ENCODE peak calls at places on chromosomes 12 and 14, in eight cellular contexts. One of them, this sample, is unnamed.
A peak's percentile ranks its signal among the peaks of the same experiment; 100 is the strongest.

GRCh38 chr14:59415836-59416620 is 49.2 kb downstream of the GPR135 start:
- DNase-seq in GM12865: no peak
- DNase-seq in foreskin fibroblast: no peak
- DNase-seq in lung: no peak
- DNase-seq in RWPE2: no peak
- DNase-seq in endodermal cell: no peak
- DNase-seq in CD8-positive, alpha-beta T cell: no peak
- DNase-seq in fibroblast of pulmonary artery: no peak
- DNase-seq in this sample: no peak

GRCh38 chr14:58555647-58556046 is 82.1 kb upstream of the DACT1 start:
- DNase-seq in GM12865: no peak
- DNase-seq in foreskin fibroblast: no peak
- DNase-seq in lung: no peak
- DNase-seq in RWPE2: no peak
- DNase-seq in endodermal cell: no peak
- DNase-seq in CD8-positive, alpha-beta T cell: no peak
- DNase-seq in fibroblast of pulmonary artery: no peak
- DNase-seq in this sample: no peak

GRCh38 chr14:51534623-51535022 is 117.1 kb upstream of the FRMD6 start:
- DNase-seq in GM12865: peak; percentile 9
- DNase-seq in foreskin fibroblast: peak; percentile 59
- DNase-seq in lung: no peak
- DNase-seq in RWPE2: peak; percentile 94
- DNase-seq in endodermal cell: no peak
- DNase-seq in CD8-positive, alpha-beta T cell: no peak
- DNase-seq in fibroblast of pulmonary artery: peak; percentile 40
- DNase-seq in this sample: no peak

GRCh38 chr14:55772521-55772920 is 192.5 kb downstream of the KTN1 start:
- DNase-seq in GM12865: no peak
- DNase-seq in foreskin fibroblast: peak; percentile 17
- DNase-seq in lung: no peak
- DNase-seq in RWPE2: no peak
- DNase-seq in endodermal cell: no peak
- DNase-seq in CD8-positive, alpha-beta T cell: no peak
- DNase-seq in fibroblast of pulmonary artery: no peak
- DNase-seq in this sample: no peak

GRCh38 chr12:46266869-46267617 is 1.8 kb downstream of the SLC38A1 start:
- DNase-seq in GM12865: peak; percentile 61
- DNase-seq in foreskin fibroblast: peak; percentile 73
- DNase-seq in lung: peak; percentile 64
- DNase-seq in RWPE2: no peak
- DNase-seq in endodermal cell: peak; percentile 89
- DNase-seq in CD8-positive, alpha-beta T cell: peak; percentile 84
- DNase-seq in fibroblast of pulmonary artery: peak; percentile 73
- DNase-seq in this sample: peak; percentile 34

GRCh38 chr14:50875359-50876090 is 3.7 kb downstream of the ABHD12B start:
- DNase-seq in GM12865: peak; percentile 96
- DNase-seq in foreskin fibroblast: peak; percentile 77
- DNase-seq in lung: no peak
- DNase-seq in RWPE2: no peak
- DNase-seq in endodermal cell: peak; percentile 58
- DNase-seq in CD8-positive, alpha-beta T cell: peak; percentile 74
- DNase-seq in fibroblast of pulmonary artery: no peak
- DNase-seq in this sample: peak; percentile 12

GRCh38 chr14:90387201-90387600 is 9.6 kb upstream of the CALM1 start:
- DNase-seq in GM12865: no peak
- DNase-seq in foreskin fibroblast: peak; percentile 15
- DNase-seq in lung: no peak
- DNase-seq in RWPE2: no peak
- DNase-seq in endodermal cell: no peak
- DNase-seq in CD8-positive, alpha-beta T cell: no peak
- DNase-seq in fibroblast of pulmonary artery: no peak
- DNase-seq in this sample: no peak

GRCh38 chr14:88245321-88245720 is 77.7 kb downstream of the KCNK10 start:
- DNase-seq in GM12865: no peak
- DNase-seq in foreskin fibroblast: no peak
- DNase-seq in lung: no peak
- DNase-seq in RWPE2: no peak
- DNase-seq in endodermal cell: no peak
- DNase-seq in CD8-positive, alpha-beta T cell: no peak
- DNase-seq in fibroblast of pulmonary artery: no peak
- DNase-seq in this sample: no peak

GRCh38 chr12:120115692-120116442 is 686 bp downstream of the RAB35 start:
- DNase-seq in GM12865: peak; percentile 73
- DNase-seq in foreskin fibroblast: peak; percentile 61
- DNase-seq in lung: peak; percentile 32
- DNase-seq in RWPE2: no peak
- DNase-seq in endodermal cell: peak; percentile 85
- DNase-seq in CD8-positive, alpha-beta T cell: no peak
- DNase-seq in fibroblast of pulmonary artery: peak; percentile 47
- DNase-seq in this sample: no peak

GRCh38 chr12:105921872-105922669 is 216.7 kb downstream of the NUAK1 start:
- DNase-seq in GM12865: no peak
- DNase-seq in foreskin fibroblast: peak; percentile 32
- DNase-seq in lung: no peak
- DNase-seq in RWPE2: no peak
- DNase-seq in endodermal cell: no peak
- DNase-seq in CD8-positive, alpha-beta T cell: no peak
- DNase-seq in fibroblast of pulmonary artery: peak; percentile 51
- DNase-seq in this sample: no peak

GRCh38 chr12:62259311-62259992 is 752 bp upstream of the USP15 start:
- DNase-seq in GM12865: peak; percentile 56
- DNase-seq in foreskin fibroblast: no peak
- DNase-seq in lung: no peak
- DNase-seq in RWPE2: no peak
- DNase-seq in endodermal cell: no peak
- DNase-seq in CD8-positive, alpha-beta T cell: peak; percentile 35
- DNase-seq in fibroblast of pulmonary artery: no peak
- DNase-seq in this sample: no peak

GRCh38 chr12:124568431-124569374 is 1.3 kb upstream of the NCOR2 start:
- DNase-seq in GM12865: peak; percentile 78
- DNase-seq in foreskin fibroblast: peak; percentile 91
- DNase-seq in lung: peak; percentile 70
- DNase-seq in RWPE2: no peak
- DNase-seq in endodermal cell: peak; percentile 92
- DNase-seq in CD8-positive, alpha-beta T cell: no peak
- DNase-seq in fibroblast of pulmonary artery: peak; percentile 94
- DNase-seq in this sample: peak; percentile 67

GRCh38 chr12:94145231-94145979 is 3.0 kb upstream of the PLXNC1 start:
- DNase-seq in GM12865: no peak
- DNase-seq in foreskin fibroblast: peak; percentile 78
- DNase-seq in lung: no peak
- DNase-seq in RWPE2: no peak
- DNase-seq in endodermal cell: peak; percentile 23
- DNase-seq in CD8-positive, alpha-beta T cell: no peak
- DNase-seq in fibroblast of pulmonary artery: peak; percentile 74
- DNase-seq in this sample: no peak
- TF ChIP-seq CTCF in GM12865: no peak
- TF ChIP-seq CTCF in foreskin fibroblast: peak; percentile 36
- TF ChIP-seq CTCF in lung: peak; percentile 7
- TF ChIP-seq CTCF in RWPE2: peak; percentile 47
- TF ChIP-seq CTCF in endodermal cell: peak; percentile 50
- TF ChIP-seq CTCF in CD8-positive, alpha-beta T cell: no peak
- TF ChIP-seq CTCF in fibroblast of pulmonary artery: peak; percentile 53
- TF ChIP-seq CTCF in this sample: peak; percentile 7

GRCh38 chr14:64434528-64434927 is 30.8 kb upstream of the AKAP5 start:
- DNase-seq in GM12865: no peak
- DNase-seq in foreskin fibroblast: no peak
- DNase-seq in lung: no peak
- DNase-seq in RWPE2: no peak
- DNase-seq in endodermal cell: no peak
- DNase-seq in CD8-positive, alpha-beta T cell: no peak
- DNase-seq in fibroblast of pulmonary artery: peak; percentile 70
- DNase-seq in this sample: no peak

GRCh38 chr14:64442300-64442988 is 22.9 kb upstream of the AKAP5 start:
- DNase-seq in GM12865: no peak
- DNase-seq in foreskin fibroblast: no peak
- DNase-seq in lung: peak; percentile 31
- DNase-seq in RWPE2: no peak
- DNase-seq in endodermal cell: no peak
- DNase-seq in CD8-positive, alpha-beta T cell: no peak
- DNase-seq in fibroblast of pulmonary artery: no peak
- DNase-seq in this sample: no peak

GRCh38 chr14:64438181-64438839 is 27.0 kb upstream of the AKAP5 start:
- DNase-seq in GM12865: no peak
- DNase-seq in foreskin fibroblast: peak; percentile 87
- DNase-seq in lung: no peak
- DNase-seq in RWPE2: no peak
- DNase-seq in endodermal cell: no peak
- DNase-seq in CD8-positive, alpha-beta T cell: no peak
- DNase-seq in fibroblast of pulmonary artery: peak; percentile 87
- DNase-seq in this sample: no peak

GRCh38 chr14:64440494-64440893 is 24.8 kb upstream of the AKAP5 start:
- DNase-seq in GM12865: no peak
- DNase-seq in foreskin fibroblast: peak; percentile 79
- DNase-seq in lung: no peak
- DNase-seq in RWPE2: no peak
- DNase-seq in endodermal cell: no peak
- DNase-seq in CD8-positive, alpha-beta T cell: no peak
- DNase-seq in fibroblast of pulmonary artery: peak; percentile 33
- DNase-seq in this sample: no peak

DNA sequence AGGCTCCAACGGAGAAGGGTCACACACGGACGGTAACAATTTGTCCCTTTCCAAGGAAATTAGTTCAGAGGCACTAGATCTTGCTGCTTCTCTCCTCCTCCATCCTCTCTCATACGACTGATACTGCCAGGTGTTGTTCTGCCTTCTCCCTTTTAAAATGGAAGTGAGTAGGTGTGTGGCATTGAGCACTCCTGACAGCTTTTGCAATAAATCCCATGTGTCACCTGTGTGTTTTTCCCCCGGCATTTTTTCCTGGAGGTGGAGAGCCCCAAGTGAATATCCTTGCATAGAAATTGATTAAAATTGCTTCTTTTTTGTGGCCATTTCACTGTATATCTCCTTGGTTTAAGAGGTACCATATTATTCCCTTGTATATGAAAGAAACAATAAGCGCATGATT is 26.2 kb upstream of the AKAP5 start:
- DNase-seq in GM12865: no peak
- DNase-seq in foreskin fibroblast: no peak
- DNase-seq in lung: no peak
- DNase-seq in RWPE2: no peak
- DNase-seq in endodermal cell: no peak
- DNase-seq in CD8-positive, alpha-beta T cell: no peak
- DNase-seq in fibroblast of pulmonary artery: no peak
- DNase-seq in this sample: no peak
- H3K4me3 ChIP-seq in GM12865: no peak overlapping the region
- H3K4me3 ChIP-seq in foreskin fibroblast: no peak overlapping the region
- H3K4me3 ChIP-seq in lung: no peak overlapping the region
- H3K4me3 ChIP-seq in RWPE2: no peak overlapping the region
- H3K4me3 ChIP-seq in endodermal cell: no peak overlapping the region
- H3K4me3 ChIP-seq in CD8-positive, alpha-beta T cell: no peak overlapping the region
- H3K4me3 ChIP-seq in fibroblast of pulmonary artery: no peak overlapping the region
- H3K4me3 ChIP-seq in this sample: no peak overlapping the region

GRCh38 chr14:69673578-69674305 is 62.3 kb downstream of the SUSD6 start:
- DNase-seq in GM12865: no peak
- DNase-seq in foreskin fibroblast: no peak
- DNase-seq in lung: no peak
- DNase-seq in RWPE2: no peak
- DNase-seq in endodermal cell: no peak
- DNase-seq in CD8-positive, alpha-beta T cell: no peak
- DNase-seq in fibroblast of pulmonary artery: no peak
- DNase-seq in this sample: no peak
- TF ChIP-seq CTCF in GM12865: no peak
- TF ChIP-seq CTCF in foreskin fibroblast: no peak
- TF ChIP-seq CTCF in lung: no peak
- TF ChIP-seq CTCF in RWPE2: no peak
- TF ChIP-seq CTCF in endodermal cell: peak; percentile 34
- TF ChIP-seq CTCF in CD8-positive, alpha-beta T cell: no peak
- TF ChIP-seq CTCF in fibroblast of pulmonary artery: no peak
- TF ChIP-seq CTCF in this sample: peak; percentile 39

GRCh38 chr12:42916143-42916542 is 326.6 kb upstream of the PRICKLE1 start:
- DNase-seq in GM12865: no peak
- DNase-seq in foreskin fibroblast: no peak
- DNase-seq in lung: no peak
- DNase-seq in RWPE2: no peak
- DNase-seq in endodermal cell: no peak
- DNase-seq in CD8-positive, alpha-beta T cell: no peak
- DNase-seq in fibroblast of pulmonary artery: no peak
- DNase-seq in this sample: no peak
- H3K4me3 ChIP-seq in GM12865: no peak overlapping the region
- H3K4me3 ChIP-seq in foreskin fibroblast: no peak overlapping the region
- H3K4me3 ChIP-seq in lung: no peak overlapping the region
- H3K4me3 ChIP-seq in RWPE2: no peak overlapping the region
- H3K4me3 ChIP-seq in endodermal cell: no peak overlapping the region
- H3K4me3 ChIP-seq in CD8-positive, alpha-beta T cell: no peak overlapping the region
- H3K4me3 ChIP-seq in fibroblast of pulmonary artery: no peak overlapping the region
- H3K4me3 ChIP-seq in this sample: no peak overlapping the region

GRCh38 chr12:6372403-6373003 is 2.9 kb downstream of the SCNN1A start:
- DNase-seq in GM12865: no peak
- DNase-seq in foreskin fibroblast: peak; percentile 91
- DNase-seq in lung: peak; percentile 74
- DNase-seq in RWPE2: peak; percentile 89
- DNase-seq in endodermal cell: peak; percentile 82
- DNase-seq in CD8-positive, alpha-beta T cell: no peak
- DNase-seq in fibroblast of pulmonary artery: peak; percentile 82
- DNase-seq in this sample: no peak
- TF ChIP-seq CTCF in GM12865: no peak
- TF ChIP-seq CTCF in foreskin fibroblast: no peak
- TF ChIP-seq CTCF in lung: no peak
- TF ChIP-seq CTCF in RWPE2: no peak
- TF ChIP-seq CTCF in endodermal cell: no peak
- TF ChIP-seq CTCF in CD8-positive, alpha-beta T cell: no peak
- TF ChIP-seq CTCF in fibroblast of pulmonary artery: no peak
- TF ChIP-seq CTCF in this sample: no peak

DNA sequence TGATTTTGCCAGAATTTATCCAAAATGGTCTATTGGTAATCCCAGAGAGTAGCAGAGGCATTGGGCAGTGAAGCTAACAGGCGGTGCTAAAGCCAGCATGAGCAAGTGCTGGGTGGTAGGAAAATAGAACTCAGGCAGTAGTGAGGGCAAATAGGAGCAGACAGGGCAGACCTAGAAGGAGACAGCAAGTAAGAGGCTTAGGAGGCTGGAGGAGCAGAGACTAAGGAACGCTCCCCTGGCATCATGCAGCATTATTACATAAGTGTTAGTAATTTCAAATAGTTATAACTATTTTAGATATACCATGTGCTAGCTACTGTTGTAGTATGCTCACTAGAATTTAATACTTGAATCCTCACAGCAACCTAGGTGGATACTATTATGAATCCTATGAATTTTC is 128.0 kb upstream of the DNM1L start:
- DNase-seq in GM12865: no peak
- DNase-seq in foreskin fibroblast: no peak
- DNase-seq in lung: no peak
- DNase-seq in RWPE2: no peak
- DNase-seq in endodermal cell: peak; percentile 20
- DNase-seq in CD8-positive, alpha-beta T cell: no peak
- DNase-seq in fibroblast of pulmonary artery: no peak
- DNase-seq in this sample: no peak
- H3K4me3 ChIP-seq in GM12865: no peak overlapping the region
- H3K4me3 ChIP-seq in foreskin fibroblast: no peak overlapping the region
- H3K4me3 ChIP-seq in lung: no peak overlapping the region
- H3K4me3 ChIP-seq in RWPE2: no peak overlapping the region
- H3K4me3 ChIP-seq in endodermal cell: no peak overlapping the region
- H3K4me3 ChIP-seq in CD8-positive, alpha-beta T cell: no peak overlapping the region
- H3K4me3 ChIP-seq in fibroblast of pulmonary artery: no peak overlapping the region
- H3K4me3 ChIP-seq in this sample: no peak overlapping the region

This sample was measured in GM12864.